ENCODE peak calls at places on chromosomes 16 and 17, in seven cellular contexts. I is AG09319, D is tibial artery, S is IMR-90, Z is GM23338, Q is GM10248, V is lower lobe of right lung. L is an unnamed sample.

GRCh38 chr17:20159406-20160075 is 150.4 kb downstream of the SPECC1 start:
- DNase-seq in I (no peak), Z (no peak), S (peak; percentile 27), D (no peak), Q (no peak), V (no peak), L (no peak)

GRCh38 chr17:14123579-14124278 is 54.4 kb downstream of the COX10 start:
- DNase-seq in Z (no peak), I (peak; percentile 8), Q (peak; percentile 2), D (no peak), S (no peak), V (no peak), L (no peak)

GRCh38 chr17:6429266-6429665 is 5.7 kb downstream of the AIPL1 start:
- DNase-seq in Z (no peak), V (no peak), D (no peak), I (no peak), Q (no peak), S (no peak), L (no peak)

GRCh38 chr17:61157246-61157887 is 242.3 kb upstream of the TBX2 start:
- DNase-seq in I (peak; percentile 61), V (no peak), D (no peak), S (peak; percentile 71), Q (no peak), Z (no peak), L (no peak)

GRCh38 chr16:60091479-60091878 is 1357.4 kb upstream of the GOT2 start:
- DNase-seq in S (no peak), D (no peak), Q (no peak), I (no peak), V (no peak), Z (no peak), L (no peak)

GRCh38 chr17:48241131-48241591 is 133.6 kb downstream of the SNX11 start:
- DNase-seq in V (no peak), S (peak; percentile 42), D (no peak), I (peak; percentile 18), Z (no peak), Q (peak; percentile 62), L (no peak)

GRCh38 chr17:74237321-74237720 is 23.9 kb downstream of the TTYH2 start:
- DNase-seq in Q (no peak), S (no peak), I (no peak), D (no peak), Z (no peak), V (no peak), L (no peak)

GRCh38 chr16:85037050-85037410 is 9.4 kb downstream of the KIAA0513 start:
- DNase-seq in V (no peak), Q (no peak), I (no peak), D (no peak), Z (no peak), S (peak; percentile 97), L (peak; percentile 44)

GRCh38 chr17:8375738-8376259 is 705 bp downstream of the KRABD2 start:
- DNase-seq in D (no peak), Z (peak; percentile 60), I (no peak), S (peak; percentile 29), V (no peak), Q (no peak), L (no peak)

GRCh38 chr16:67419931-67420330 is 3.7 kb upstream of the ZDHHC1 start:
- DNase-seq in Z (peak; percentile 73), Q (no peak), S (no peak), V (no peak), I (no peak), D (no peak), L (no peak)

GRCh38 chr16:67413978-67414891 is 2.0 kb downstream of the ZDHHC1 start:
- DNase-seq in S (no peak), D (no peak), I (no peak), Z (no peak), V (no peak), Q (no peak), L (no peak)

GRCh38 chr16:67417333-67418061 is 1.2 kb upstream of the ZDHHC1 start:
- DNase-seq in S (no peak), Q (no peak), D (no peak), I (no peak), Z (no peak), V (no peak), L (no peak)

GRCh38 chr16:67419502-67419901 is 3.2 kb upstream of the ZDHHC1 start:
- DNase-seq in S (peak; percentile 25), D (no peak), V (no peak), Z (no peak), I (no peak), Q (no peak), L (no peak)

DNA sequence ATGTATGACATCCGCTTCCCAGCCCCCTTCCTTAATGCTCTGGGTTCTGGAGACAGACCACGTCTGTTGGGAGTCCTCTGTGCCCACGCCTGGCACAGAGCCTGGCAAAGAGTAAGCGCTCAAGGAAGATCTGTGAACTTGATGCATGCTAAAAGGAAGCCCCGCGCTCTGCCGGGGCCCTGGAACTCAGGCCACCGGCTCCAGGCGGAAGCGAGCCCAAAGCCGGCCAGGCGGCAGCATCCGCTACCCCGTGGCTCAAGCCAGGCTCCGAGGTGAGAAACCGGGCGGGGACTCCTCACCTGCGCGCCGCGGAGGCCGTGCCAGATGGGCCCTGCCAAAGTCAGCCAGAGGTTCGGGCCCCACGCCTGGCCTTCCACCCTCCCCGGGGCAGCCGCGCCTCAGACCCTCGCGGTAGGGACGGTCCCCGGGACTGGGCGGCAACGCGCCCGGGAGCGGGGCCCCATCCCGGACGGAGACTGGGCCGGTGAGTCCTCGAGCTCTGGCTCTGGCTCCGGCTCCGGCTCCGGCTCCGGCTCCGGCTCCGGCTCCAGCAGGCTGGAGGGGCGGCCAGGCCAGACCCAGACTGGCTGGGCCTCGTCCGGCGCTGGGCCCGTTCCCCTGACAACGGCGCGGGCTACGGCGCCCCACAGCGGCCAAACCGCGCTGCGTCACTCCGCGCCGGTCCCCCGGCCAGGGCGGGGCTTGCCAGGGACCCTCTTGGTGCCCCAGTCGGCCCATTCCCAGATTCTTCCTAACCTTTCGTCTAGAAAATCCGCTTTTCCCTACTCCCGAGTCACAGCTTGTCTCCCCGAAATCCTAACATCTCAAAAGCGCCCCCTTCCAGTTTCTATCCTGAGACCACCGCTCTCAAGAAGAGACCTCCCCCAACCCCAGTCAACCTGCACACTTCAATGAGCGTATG is at the start of gene ZDHHC1:
- DNase-seq in S (peak; percentile 61), V (peak; percentile 78), Q (peak; percentile 87), D (peak; percentile 81), I (no peak), Z (peak; percentile 86), L (no peak)
- TF ChIP-seq CTCF in S (peak; percentile 57), V (peak; percentile 63), Q (peak; percentile 76), D (peak; percentile 39), I (peak; percentile 30), Z (peak; percentile 83), L (no peak)

DNA sequence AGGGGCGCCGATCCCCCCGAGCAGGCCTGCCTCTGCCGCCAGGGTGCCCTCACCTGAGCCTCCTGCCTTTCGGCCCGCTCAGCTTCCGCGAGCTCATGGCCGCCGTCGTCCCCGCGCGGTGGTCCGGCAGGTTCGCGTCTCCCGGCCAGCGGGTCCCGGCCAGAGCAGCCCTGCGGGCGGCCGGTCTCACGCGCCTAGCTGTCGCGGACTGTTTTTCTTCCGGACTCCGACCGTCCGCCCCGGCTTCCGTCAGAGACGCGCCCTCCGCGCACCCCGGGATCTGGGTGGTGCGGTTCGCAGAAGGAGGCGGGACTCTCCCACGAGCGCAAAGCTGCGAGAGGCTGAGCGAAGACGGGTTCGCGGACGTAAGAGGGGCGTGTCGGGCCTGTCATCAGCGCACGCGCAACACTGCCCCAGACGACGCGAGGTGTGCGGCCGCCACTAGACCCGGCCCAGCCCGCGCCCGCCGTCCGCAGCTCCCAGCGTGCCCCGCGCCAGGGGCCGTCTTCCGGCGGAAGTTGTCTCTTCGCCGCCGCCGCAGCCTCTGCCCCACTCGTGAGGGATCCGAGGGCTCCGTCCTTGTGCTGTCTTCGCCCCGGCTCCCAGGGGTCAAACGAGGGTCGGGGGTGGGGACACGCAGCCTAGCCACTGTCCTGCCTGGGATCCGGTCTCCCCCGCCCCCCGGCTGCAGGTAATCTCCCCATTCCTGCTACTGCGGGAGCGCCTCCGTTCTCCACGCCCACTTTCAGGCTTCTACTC is at the start of gene INPP5K:
- DNase-seq in S (peak; percentile 98), Q (peak; percentile 99), D (peak; percentile 99), V (peak; percentile 99), I (peak; percentile 97), Z (peak; percentile 95), L (peak; percentile 86)
- TF ChIP-seq CTCF in S (no peak), Q (no peak), D (no peak), V (no peak), I (no peak), Z (no peak), L (no peak)

DNA sequence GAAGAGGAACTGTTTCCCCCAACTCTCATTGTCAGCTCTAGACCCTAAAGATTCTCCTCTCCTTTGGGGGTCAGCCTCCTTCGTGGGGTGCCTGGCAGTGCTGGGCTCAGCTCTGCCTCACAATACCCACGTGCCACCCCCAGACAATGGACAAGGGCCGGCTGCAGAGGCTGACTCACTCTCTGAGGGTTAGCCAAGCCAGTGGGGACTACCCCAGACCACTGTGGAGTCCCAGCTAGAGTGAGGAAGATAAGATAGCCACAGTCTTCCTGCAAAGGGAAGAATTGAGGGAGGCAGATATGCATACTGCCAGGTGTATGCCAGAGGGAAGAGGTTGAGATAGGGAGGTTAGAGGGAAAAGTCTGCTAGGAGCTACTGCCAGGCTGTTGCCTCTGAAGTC is 13.5 kb upstream of the MTMR4 start:
- DNase-seq in I (no peak), Q (no peak), S (peak; percentile 46), D (no peak), V (no peak), Z (no peak), L (no peak)
- TF ChIP-seq CTCF in I (no peak), Q (no peak), S (no peak), D (no peak), V (no peak), Z (no peak), L (no peak)

GRCh38 chr16:48905632-48906031 is 295.7 kb upstream of the N4BP1 start:
- DNase-seq in S (no peak), Z (no peak), D (no peak), I (no peak), V (no peak), Q (no peak), L (no peak)

GRCh38 chr16:48903054-48903453 is 293.1 kb upstream of the N4BP1 start:
- DNase-seq in S (no peak), Z (peak; percentile 45), I (no peak), D (no peak), Q (no peak), V (no peak), L (no peak)

GRCh38 chr16:48904333-48904732 is 294.4 kb upstream of the N4BP1 start:
- DNase-seq in S (no peak), Q (no peak), I (no peak), V (no peak), Z (no peak), D (no peak), L (no peak)

GRCh38 chr16:48899500-48899899 is 289.5 kb upstream of the N4BP1 start:
- DNase-seq in Q (no peak), S (no peak), I (no peak), Z (no peak), D (no peak), V (no peak), L (no peak)

DNA sequence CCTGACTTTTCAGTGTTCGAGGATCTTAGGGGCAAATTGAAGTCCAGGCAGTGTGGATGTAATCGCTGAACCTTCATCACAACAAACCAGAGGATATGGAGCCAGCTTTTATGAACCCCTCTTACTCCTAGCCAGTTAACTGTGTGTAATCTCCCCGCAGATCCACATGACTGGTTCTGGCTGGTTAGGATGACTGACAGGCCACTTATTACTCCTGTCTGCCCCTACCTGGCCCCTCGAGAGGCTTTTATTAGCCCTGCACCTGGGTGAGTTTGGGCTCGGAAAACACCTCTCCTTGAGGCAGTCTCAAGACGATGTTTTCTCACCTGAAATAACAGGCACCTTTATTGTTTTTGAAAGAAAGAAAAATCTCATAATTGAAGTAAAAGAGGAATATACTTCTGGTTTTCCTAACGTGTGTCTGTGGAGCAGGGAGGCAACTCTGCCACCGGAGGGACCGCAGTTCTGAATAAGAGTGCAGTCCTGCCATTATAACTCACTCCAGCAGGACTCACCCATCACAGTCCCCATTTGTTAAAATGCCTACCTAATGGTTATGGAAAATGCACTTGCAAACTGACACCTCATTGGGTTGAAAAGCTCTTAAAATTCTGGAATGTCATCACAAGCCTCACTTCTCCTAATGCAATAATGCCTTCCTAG is 291.9 kb upstream of the N4BP1 start:
- DNase-seq in S (no peak), Q (no peak), Z (peak; percentile 53), V (no peak), I (no peak), D (peak; percentile 19), L (no peak)
- TF ChIP-seq CTCF in S (peak; percentile 32), Q (no peak), Z (peak; percentile 15), V (no peak), I (no peak), D (no peak), L (no peak)